ENCODE peak calls at places on chromosomes 12 and 14, in eight cellular contexts. K is HCT116, B is HepG2, G is Panc1, Z is GM23338, F is upper lobe of left lung, U is GM12878, W is K562. I is an unnamed sample.

GRCh38 chr12:108825205-108825950 is 32.0 kb downstream of the SSH1 start:
- ATAC-seq in K (no peak), B (no peak), G (peak), Z (no peak), F (no peak), U (peak), W (no peak), I (no peak)

GRCh38 chr12:20368653-20369163 is 371 bp downstream of the PDE3A start:
- ATAC-seq in K (peak), B (no peak), G (peak), Z (peak), F (no peak), U (no peak), W (no peak), I (peak)

GRCh38 chr12:32502693-32503510 is 103.5 kb downstream of the FGD4 start:
- ATAC-seq in K (no peak), B (no peak), G (no peak), Z (peak), F (peak), U (no peak), W (no peak), I (peak)

GRCh38 chr14:23829736-23830474 is 123.7 kb upstream of the DHRS4 start:
- ATAC-seq in K (peak), B (peak), G (peak), Z (no peak), F (no peak), U (no peak), W (no peak), I (peak)

GRCh38 chr12:50198829-50199228 is 31.7 kb upstream of the CERS5 start:
- ATAC-seq in K (no peak), B (no peak), G (no peak), Z (no peak), F (no peak), U (no peak), W (no peak), I (no peak)

GRCh38 chr12:45209784-45210183 is 6.1 kb upstream of the ANO6 start:
- ATAC-seq in K (no peak), B (no peak), G (no peak), Z (no peak), F (no peak), U (peak), W (no peak), I (no peak)

GRCh38 chr12:104384141-104384880 is 72.4 kb upstream of the CHST11 start:
- ATAC-seq in K (no peak), B (no peak), G (no peak), Z (no peak), F (no peak), U (peak), W (no peak), I (no peak)

GRCh38 chr14:24327303-24327702 is 7.6 kb downstream of the ADCY4 start:
- ATAC-seq in K (no peak), B (no peak), G (no peak), Z (no peak), F (no peak), U (no peak), W (no peak), I (no peak)

GRCh38 chr14:54718046-54718445 is 151.1 kb downstream of the SAMD4A start:
- ATAC-seq in K (no peak), B (no peak), G (no peak), Z (no peak), F (no peak), U (no peak), W (no peak), I (no peak)

GRCh38 chr12:104306943-104307654 is 3.6 kb downstream of the EID3 start:
- ATAC-seq in K (no peak), B (no peak), G (no peak), Z (no peak), F (no peak), U (no peak), W (no peak), I (no peak)

DNA sequence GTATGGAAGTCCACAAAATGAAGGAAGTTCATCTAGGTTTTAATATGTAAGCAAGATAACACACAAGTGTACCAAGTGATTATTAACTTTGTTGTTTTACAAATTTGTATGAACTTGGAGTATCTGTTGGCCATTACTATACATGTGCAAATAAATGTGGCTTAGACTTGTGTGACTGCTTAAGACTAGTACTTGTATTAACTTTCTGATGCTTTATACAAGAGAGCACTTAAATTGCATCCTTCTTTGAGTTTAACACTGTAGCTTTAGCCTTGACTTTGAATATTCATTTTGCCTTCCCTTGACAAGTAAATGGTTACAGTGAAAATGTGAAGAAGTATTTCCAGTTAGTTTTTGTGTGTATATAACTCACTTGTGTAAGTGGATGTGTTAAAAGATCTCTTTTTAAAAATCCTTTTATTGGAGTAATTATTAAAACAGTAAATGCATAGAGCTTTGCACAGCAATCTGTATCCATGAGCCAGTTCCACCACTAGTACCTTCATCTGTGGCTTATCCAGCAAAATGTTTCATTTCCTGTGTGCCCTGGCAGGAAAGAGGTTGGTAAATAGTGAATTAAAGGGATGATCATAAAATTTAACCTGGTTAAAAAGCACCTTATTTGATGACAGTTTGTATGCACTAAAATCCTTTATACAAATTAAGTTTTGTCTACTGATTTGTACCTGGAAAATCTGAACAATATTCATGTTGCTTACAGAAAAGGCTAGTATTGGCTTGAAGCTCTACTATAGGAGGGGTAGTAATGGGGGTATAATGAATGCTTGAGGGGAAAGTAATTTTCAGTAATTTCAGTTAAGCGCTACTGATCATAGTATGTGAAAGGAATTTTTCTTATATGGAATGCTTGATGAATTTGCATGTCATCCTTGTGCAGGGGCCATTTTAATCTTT is 8.0 kb downstream of the PNN start:
- ATAC-seq in K (no peak), B (no peak), G (no peak), Z (no peak), F (no peak), U (peak), W (no peak), I (no peak)
- TF ChIP-seq POLR2AphosphoS5 in K (no peak), B (peak), G (no peak), Z (no peak), F (no peak), U (peak), W (no peak), I (no peak)

DNA sequence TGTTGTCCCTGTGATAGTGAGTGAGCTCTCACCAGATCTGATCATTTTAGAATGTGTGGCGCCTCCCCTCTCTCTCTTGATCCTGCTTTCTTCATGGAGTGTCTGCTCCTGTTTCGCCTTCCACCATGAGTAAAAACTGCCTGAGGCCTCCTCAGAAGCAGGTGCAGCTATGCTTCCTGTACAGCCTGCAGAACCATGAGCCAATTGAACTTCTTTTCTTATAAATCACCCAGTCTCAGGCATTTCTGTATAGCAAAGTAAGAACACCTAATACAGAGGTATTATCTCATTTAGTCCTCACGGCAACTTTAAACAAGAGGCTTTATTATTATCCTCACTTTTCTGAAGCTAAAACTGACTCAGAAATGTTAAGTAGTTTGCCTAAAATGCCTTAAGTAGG is 81.3 kb upstream of the BTG1 start:
- ATAC-seq in K (no peak), B (no peak), G (no peak), Z (no peak), F (no peak), U (no peak), W (peak), I (no peak)
- TF ChIP-seq POLR2AphosphoS5 in K (no peak), B (no peak), G (no peak), Z (no peak), F (no peak), U (no peak), W (no peak), I (no peak)

DNA sequence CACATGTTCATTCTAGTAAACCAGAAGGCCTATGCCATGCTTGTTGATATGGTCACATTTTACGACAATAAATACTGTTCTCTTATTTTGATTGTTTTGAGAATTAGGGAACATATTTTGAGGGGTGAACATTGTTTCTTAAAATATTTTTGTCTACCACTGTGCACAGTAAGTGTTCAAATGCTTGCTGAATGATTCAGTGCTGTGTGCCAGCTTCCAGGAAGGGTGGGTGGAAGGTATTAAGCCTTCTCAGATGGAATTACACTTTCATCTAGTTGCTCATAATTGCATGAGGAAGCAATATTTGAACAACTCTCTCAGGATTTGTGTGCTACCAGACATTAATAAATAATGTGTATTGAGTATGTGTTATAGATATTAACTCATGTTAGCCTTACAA is 15.5 kb upstream of the TMX1 start:
- ATAC-seq in K (no peak), B (no peak), G (no peak), Z (no peak), F (no peak), U (no peak), W (no peak), I (no peak)
- TF ChIP-seq POLR2AphosphoS5 in K (no peak), B (no peak), G (no peak), Z (no peak), F (no peak), U (no peak), W (no peak), I (no peak)

GRCh38 chr12:111434680-111435338 is 29.1 kb downstream of the SH2B3 start:
- ATAC-seq in K (no peak), B (no peak), G (peak), Z (peak), F (peak), U (peak), W (no peak), I (peak)
- TF ChIP-seq POLR2AphosphoS5 in K (peak), B (no peak), G (no peak), Z (no peak), F (peak), U (peak), W (no peak), I (no peak)

GRCh38 chr14:58107947-58108552 is 44.0 kb downstream of the ARMH4 start:
- ATAC-seq in K (peak), B (no peak), G (no peak), Z (no peak), F (no peak), U (peak), W (peak), I (peak)

GRCh38 chr14:58104808-58105207 is 47.2 kb downstream of the ARMH4 start:
- ATAC-seq in K (no peak), B (no peak), G (no peak), Z (no peak), F (no peak), U (no peak), W (no peak), I (no peak)

GRCh38 chr14:58106446-58106845 is 45.6 kb downstream of the ARMH4 start:
- ATAC-seq in K (no peak), B (no peak), G (no peak), Z (no peak), F (no peak), U (no peak), W (no peak), I (no peak)

GRCh38 chr14:58108717-58109116 is 43.3 kb downstream of the ARMH4 start:
- ATAC-seq in K (no peak), B (no peak), G (no peak), Z (no peak), F (no peak), U (peak), W (no peak), I (no peak)

GRCh38 chr14:58107041-58107440 is 45.0 kb downstream of the ARMH4 start:
- ATAC-seq in K (no peak), B (no peak), G (no peak), Z (no peak), F (no peak), U (no peak), W (no peak), I (no peak)
- TF ChIP-seq POLR2AphosphoS5 in K (no peak), B (no peak), G (no peak), Z (no peak), F (no peak), U (no peak), W (no peak), I (no peak)

DNA sequence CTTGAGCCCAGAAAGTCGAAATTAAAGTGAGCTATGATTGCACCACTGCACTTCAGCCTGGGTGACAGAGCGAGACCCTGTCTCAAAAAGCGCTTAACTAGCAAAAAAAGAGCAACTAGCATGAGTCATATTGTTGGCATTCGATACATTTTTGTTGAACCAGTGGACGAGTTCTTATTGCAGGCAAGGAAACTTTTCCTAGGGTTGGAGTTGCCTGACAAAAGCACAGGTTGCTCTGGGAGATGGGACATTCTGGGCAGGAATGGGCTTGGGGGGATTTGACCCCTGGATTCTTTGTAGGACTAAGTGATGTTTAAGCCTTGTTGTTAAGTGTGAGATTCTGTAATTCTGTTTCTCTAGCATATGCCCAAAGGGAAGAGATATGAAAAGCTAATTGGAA is 122.9 kb downstream of the SRGAP1 start:
- ATAC-seq in K (peak), B (no peak), G (no peak), Z (no peak), F (no peak), U (no peak), W (no peak), I (no peak)
- TF ChIP-seq POLR2AphosphoS5 in K (no peak), B (no peak), G (no peak), Z (no peak), F (no peak), U (no peak), W (no peak), I (no peak)

GRCh38 chr14:66365388-66365787 is 120.8 kb upstream of the CCDC196 start:
- ATAC-seq in K (no peak), B (no peak), G (no peak), Z (no peak), F (no peak), U (no peak), W (no peak), I (no peak)

GRCh38 chr14:66361013-66361412 is 125.2 kb upstream of the CCDC196 start:
- ATAC-seq in K (no peak), B (no peak), G (no peak), Z (no peak), F (no peak), U (no peak), W (no peak), I (no peak)

GRCh38 chr14:66360526-66360925 is 125.6 kb upstream of the CCDC196 start:
- ATAC-seq in K (no peak), B (no peak), G (no peak), Z (no peak), F (no peak), U (no peak), W (no peak), I (no peak)

DNA sequence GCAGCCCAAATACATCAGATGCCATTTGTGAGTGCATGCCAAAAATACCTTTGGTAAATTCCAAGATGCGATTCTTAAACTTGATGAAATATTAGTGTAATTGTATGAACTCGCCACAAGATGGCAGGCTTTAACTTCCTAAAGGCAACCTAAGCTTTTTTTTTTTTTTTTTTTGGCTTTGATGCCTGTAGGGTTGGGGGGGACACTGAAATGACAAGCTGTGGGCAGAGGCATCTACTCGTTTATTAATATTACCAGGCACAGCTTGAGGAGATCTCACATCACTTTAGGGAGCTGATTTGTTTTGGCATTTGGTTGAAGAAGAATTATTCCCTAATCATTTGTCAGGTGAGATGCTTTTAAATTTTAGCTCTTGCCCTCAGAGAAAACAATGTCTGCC is 126.7 kb upstream of the CCDC196 start:
- ATAC-seq in K (peak), B (no peak), G (no peak), Z (peak), F (no peak), U (peak), W (no peak), I (no peak)
- TF ChIP-seq POLR2AphosphoS5 in K (no peak), B (no peak), G (no peak), Z (no peak), F (no peak), U (no peak), W (no peak), I (no peak)

I was measured in gastroesophageal sphincter.